ENCODE peak calls at places on chromosomes 4 and X, in four cellular contexts. Z, A, K and R are unnamed samples.

GRCh38 chr4:189128341-189128740 is 812.3 kb upstream of the FRG1 start:
- DNase-seq in K (no peak), Z (no peak), A (no peak), R (no peak)

GRCh38 chrX:24148535-24149345 is 789 bp upstream of the ZFX start:
- DNase-seq in Z (no peak), A (no peak), K (no peak), R (peak)

GRCh38 chr4:80454040-80454439 is 118.5 kb downstream of the CFAP299 start:
- DNase-seq in Z (no peak), K (no peak), A (no peak), R (no peak)

GRCh38 chr4:78551420-78552351 is at the start of gene ANXA3:
- DNase-seq in Z (peak), A (no peak), K (no peak), R (no peak)

GRCh38 chr4:74109116-74109791 is 10.3 kb upstream of the CXCL2 start:
- DNase-seq in K (peak), Z (no peak), A (no peak), R (no peak)

GRCh38 chr4:108328033-108328732 is 159.5 kb upstream of the LEF1 start:
- DNase-seq in A (no peak), Z (no peak), K (no peak), R (no peak)

GRCh38 chr4:86977621-86978184 is 42.9 kb downstream of the AFF1 start:
- DNase-seq in Z (peak), A (no peak), K (peak), R (no peak)

GRCh38 chr4:9916937-9917336 is 104.4 kb downstream of the SLC2A9 start:
- DNase-seq in A (no peak), Z (no peak), K (no peak), R (no peak)

GRCh38 chrX:74251006-74251930 is 52.7 kb upstream of the ZCCHC13 start:
- DNase-seq in K (no peak), Z (peak), A (no peak), R (no peak)

GRCh38 chrX:86806786-86807185 is 658.5 kb downstream of the DACH2 start:
- DNase-seq in Z (no peak), K (peak), A (no peak), R (no peak)

GRCh38 chr4:108851346-108851745 is 88.5 kb upstream of the ETNPPL start:
- DNase-seq in Z (no peak), A (no peak), K (no peak), R (no peak)

GRCh38 chr4:152176627-152177214 is 359.2 kb downstream of the FBXW7 start:
- DNase-seq in A (no peak), K (no peak), Z (no peak), R (no peak)

GRCh38 chrX:135477576-135477975 is 42.9 kb upstream of the INTS6L start:
- DNase-seq in Z (peak), A (no peak), K (peak), R (peak)

GRCh38 chrX:68989865-68990606 is 161.2 kb downstream of the EFNB1 start:
- DNase-seq in Z (no peak), K (peak), A (no peak), R (no peak)

GRCh38 chr4:24795666-24796381 is 451 bp downstream of the SOD3 start:
- DNase-seq in A (no peak), Z (no peak), K (no peak), R (no peak)

GRCh38 chrX:7950865-7951264 is 23.7 kb upstream of the PNPLA4 start:
- DNase-seq in K (no peak), A (no peak), Z (no peak), R (no peak)

GRCh38 chrX:143781103-143781502 is 60.6 kb upstream of the SPANXN2 start:
- DNase-seq in K (no peak), A (no peak), Z (no peak), R (no peak)

GRCh38 chrX:51862920-51863319 is 30.5 kb upstream of the MAGED1 start:
- DNase-seq in K (no peak), A (no peak), Z (no peak), R (no peak)

GRCh38 chrX:108735087-108735679 is 1.2 kb downstream of the IRS4 start:
- DNase-seq in A (no peak), K (no peak), Z (peak), R (no peak)

GRCh38 chrX:47623540-47624027 is 3.9 kb upstream of the SYN1 start:
- DNase-seq in K (peak), Z (no peak), A (no peak), R (peak)

GRCh38 chrX:4844376-4844775 is 1130.9 kb upstream of the PRKX start:
- DNase-seq in A (no peak), K (no peak), Z (no peak), R (no peak)

GRCh38 chr4:127982445-127982844 is 17.2 kb downstream of the ABHD18 start:
- DNase-seq in K (no peak), Z (no peak), A (no peak), R (no peak)

GRCh38 chr4:127988638-127989037 is 23.4 kb downstream of the ABHD18 start:
- DNase-seq in K (no peak), Z (no peak), A (no peak), R (no peak)

GRCh38 chr4:127985989-127986388 is 20.8 kb downstream of the ABHD18 start:
- DNase-seq in Z (no peak), A (no peak), K (no peak), R (no peak)
- TF ChIP-seq CTCF in Z (no peak), A (no peak), K (no peak), R (no peak)

GRCh38 chrX:153697924-153698865 is 10.5 kb downstream of the SLC6A8 start:
- DNase-seq in Z (no peak), K (no peak), A (no peak), R (no peak)
- H3K27ac ChIP-seq in Z (no peak), K (no peak), A (no peak), R (no peak)

GRCh38 chr4:178577933-178578332 is 1135.7 kb upstream of the AGA start:
- DNase-seq in A (no peak), K (no peak), Z (no peak), R (no peak)
- TF ChIP-seq CTCF in A (no peak), K (peak), Z (no peak), R (no peak)

DNA sequence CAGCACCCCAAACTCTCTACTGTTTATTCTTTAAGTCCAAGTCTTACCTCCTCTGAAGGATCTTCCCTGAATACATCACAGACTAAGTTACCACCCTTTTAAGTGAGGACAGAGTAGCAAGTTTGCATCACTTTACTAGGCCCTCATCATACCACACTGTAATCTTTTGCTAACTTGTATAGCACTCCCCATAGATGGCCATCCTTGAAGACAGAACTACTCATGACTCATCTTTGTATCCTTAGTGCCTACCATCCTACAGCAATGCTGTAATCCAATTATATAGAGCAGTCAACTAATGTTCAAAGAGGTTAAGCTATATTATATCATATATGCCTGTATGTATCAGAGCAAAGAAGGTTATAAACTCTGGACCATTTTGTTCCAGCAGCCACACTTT is 101.4 kb downstream of the ADAMTS3 start:
- DNase-seq in K (no peak), Z (no peak), A (no peak), R (no peak)
- H3K27ac ChIP-seq in K (no peak), Z (no peak), A (no peak), R (no peak)